ENCODE peak calls at places on chromosomes 6 and 20, in nine cellular contexts. C is SK-N-SH, O is GM23338, K is hepatocyte, S is OCI-LY7, D is PC-3, J is MM.1S, Z is neural progenitor cell, P is HCT116. U is an unnamed sample.

GRCh38 chr6:105564503-105564902 is 161.6 kb upstream of the PREP start:
- DNase-seq in O (no peak), J (no peak), K (no peak), D (no peak), P (no peak), Z (no peak), C (no peak), S (no peak), U (no peak)

GRCh38 chr20:16505894-16506293 is 67.4 kb downstream of the KIF16B start:
- DNase-seq in C (no peak), J (no peak), S (peak), Z (no peak), P (no peak), D (no peak), O (no peak), K (no peak), U (no peak)

GRCh38 chr6:151027936-151028838 is 162.7 kb downstream of the MTHFD1L start:
- DNase-seq in Z (no peak), P (no peak), J (no peak), O (no peak), D (peak), C (no peak), S (no peak), K (no peak), U (no peak)

GRCh38 chr20:58017237-58017969 is 211.1 kb downstream of the ANKRD60 start:
- DNase-seq in O (no peak), D (peak), Z (no peak), S (no peak), C (no peak), K (no peak), J (no peak), P (peak), U (peak)

GRCh38 chr6:21767891-21768659 is 174.5 kb downstream of the SOX4 start:
- DNase-seq in P (no peak), J (peak), C (no peak), O (no peak), Z (no peak), K (no peak), S (no peak), D (peak), U (peak)

GRCh38 chr20:25081730-25082497 is at the start of gene VSX1:
- DNase-seq in S (no peak), D (no peak), K (no peak), O (peak), C (peak), Z (peak), J (no peak), P (no peak), U (no peak)

GRCh38 chr20:58019027-58019849 is 209.2 kb downstream of the ANKRD60 start:
- DNase-seq in C (no peak), D (peak), Z (no peak), S (no peak), O (no peak), P (no peak), K (no peak), J (no peak), U (peak)

GRCh38 chr6:53240763-53241162 is 92.1 kb upstream of the GCM1 start:
- DNase-seq in O (no peak), P (no peak), K (no peak), J (no peak), D (no peak), Z (no peak), S (no peak), C (no peak), U (no peak)

GRCh38 chr20:59829415-59830106 is 103.9 kb downstream of the SYCP2 start:
- DNase-seq in C (no peak), D (no peak), P (no peak), Z (no peak), O (no peak), J (no peak), K (no peak), S (no peak), U (no peak)

GRCh38 chr20:22382742-22383141 is 201.6 kb downstream of the FOXA2 start:
- DNase-seq in C (no peak), S (peak), O (no peak), P (no peak), Z (no peak), D (peak), K (no peak), J (peak), U (peak)

GRCh38 chr6:2988426-2989331 is 11.0 kb upstream of the NQO2 start:
- DNase-seq in O (peak), C (peak), K (peak), P (peak), S (peak), Z (peak), D (peak), J (peak), U (peak)

GRCh38 chr6:2986722-2987196 is 12.9 kb upstream of the NQO2 start:
- DNase-seq in O (no peak), Z (no peak), D (peak), C (no peak), S (no peak), J (no peak), P (no peak), K (no peak), U (peak)

GRCh38 chr6:2989332-2990178 is 10.1 kb upstream of the NQO2 start:
- DNase-seq in D (peak), S (peak), P (peak), C (peak), J (peak), K (peak), O (peak), Z (peak), U (peak)

GRCh38 chr6:2990179-2990931 is 9.3 kb upstream of the NQO2 start:
- DNase-seq in C (no peak), D (peak), O (peak), K (peak), Z (peak), J (peak), S (no peak), P (no peak), U (peak)

DNA sequence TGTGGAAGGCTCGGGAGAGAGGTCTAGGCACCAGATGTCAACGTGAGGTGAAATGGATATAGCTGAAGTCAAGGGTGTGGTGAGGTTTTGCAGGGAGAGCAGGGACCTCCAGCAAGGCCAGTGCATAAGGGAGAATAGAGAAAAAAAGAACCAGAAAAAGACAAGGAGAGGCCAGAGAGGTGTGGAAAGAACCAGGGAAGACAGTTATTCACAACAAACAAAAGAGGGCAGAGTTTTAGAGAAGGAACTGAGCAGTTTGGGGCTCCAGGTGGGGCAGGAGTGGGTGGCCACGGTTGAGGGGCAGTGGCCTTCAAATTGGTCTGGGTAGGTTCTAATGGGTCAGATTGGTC is 11.6 kb upstream of the NQO2 start:
- DNase-seq in C (no peak), S (peak), D (no peak), J (no peak), O (no peak), P (no peak), K (no peak), Z (no peak), U (no peak)
- H2AFZ ChIP-seq in C (peak), S (peak), D (peak), J (peak), O (peak), P (no peak), K (peak), Z (peak), U (peak)

GRCh38 chr20:44691424-44692423 is 23.4 kb upstream of the CCN5 start:
- DNase-seq in D (no peak), S (no peak), Z (no peak), O (no peak), K (no peak), J (no peak), P (no peak), C (peak), U (peak)

GRCh38 chr20:44694159-44694558 is 21.0 kb upstream of the CCN5 start:
- DNase-seq in J (no peak), K (no peak), Z (no peak), S (no peak), D (no peak), P (no peak), C (no peak), O (no peak), U (no peak)

GRCh38 chr20:44693625-44694024 is 21.5 kb upstream of the CCN5 start:
- DNase-seq in O (no peak), P (no peak), S (no peak), J (no peak), K (no peak), C (no peak), D (no peak), Z (no peak), U (no peak)

GRCh38 chr20:44690781-44691423 is 24.3 kb upstream of the CCN5 start:
- DNase-seq in Z (no peak), P (no peak), S (no peak), C (no peak), D (no peak), J (no peak), O (no peak), K (no peak), U (peak)

GRCh38 chr20:44692932-44693476 is 22.2 kb upstream of the CCN5 start:
- DNase-seq in S (no peak), J (no peak), K (peak), D (peak), C (no peak), O (no peak), Z (no peak), P (peak), U (peak)
- TF ChIP-seq EZH2phosphoT487 in S (no peak), J (no peak), K (no peak), D (no peak), C (no peak), O (no peak), Z (no peak), P (no peak), U (peak)

GRCh38 chr6:41439524-41440418 is 104.4 kb downstream of the NCR2 start:
- DNase-seq in D (no peak), J (no peak), K (no peak), O (no peak), C (no peak), P (no peak), Z (no peak), S (peak), U (no peak)
- H2AFZ ChIP-seq in D (no peak), J (no peak), K (no peak), O (no peak), C (no peak), P (no peak), Z (no peak), S (peak), U (no peak)

GRCh38 chr6:40399888-40400468 is 187.2 kb downstream of the LRFN2 start:
- DNase-seq in C (no peak), Z (no peak), O (no peak), J (no peak), S (no peak), K (peak), P (no peak), D (no peak), U (no peak)
- TF ChIP-seq EZH2phosphoT487 in C (no peak), Z (no peak), O (no peak), J (no peak), S (no peak), K (no peak), P (no peak), D (no peak), U (no peak)

GRCh38 chr6:107488875-107489635 is 862 bp upstream of the SOBP start:
- DNase-seq in C (peak), K (peak), S (peak), D (no peak), J (no peak), Z (peak), P (no peak), O (peak), U (peak)

GRCh38 chr6:107491791-107492674 is 2.1 kb downstream of the SOBP start:
- DNase-seq in C (no peak), D (no peak), J (no peak), O (no peak), K (no peak), P (no peak), S (no peak), Z (no peak), U (peak)

GRCh38 chr6:107491059-107491609 is 1.2 kb downstream of the SOBP start:
- DNase-seq in O (peak), K (peak), P (no peak), S (peak), Z (peak), D (no peak), J (no peak), C (peak), U (peak)

GRCh38 chr6:107489636-107490567 is at the start of gene SOBP:
- DNase-seq in J (peak), P (no peak), C (peak), S (peak), Z (peak), O (peak), K (peak), D (no peak), U (peak)

DNA sequence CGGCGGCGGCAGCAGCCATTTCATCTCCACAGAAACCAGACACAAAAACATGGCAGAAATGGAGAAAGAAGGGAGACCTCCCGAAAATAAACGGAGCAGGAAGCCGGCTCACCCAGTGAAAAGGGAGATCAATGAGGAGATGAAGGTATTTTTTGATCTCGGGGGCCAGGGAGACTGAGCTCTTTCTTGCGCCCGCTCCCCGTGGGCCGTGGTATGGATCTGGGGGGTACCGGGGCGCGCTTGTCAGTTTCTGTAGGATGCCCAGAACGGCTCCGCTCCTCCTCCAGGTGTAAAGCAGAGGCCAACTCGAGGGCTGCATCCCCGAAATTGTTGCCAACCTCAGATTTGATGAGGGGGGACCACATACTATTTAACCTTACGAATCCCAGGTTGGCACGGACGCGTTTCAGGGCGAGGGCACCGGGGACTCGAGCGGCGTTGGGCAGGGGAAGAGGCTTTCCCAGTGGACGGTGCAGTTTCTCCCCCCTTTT is 696 bp downstream of the SOBP start:
- DNase-seq in P (no peak), C (peak), D (no peak), S (peak), K (peak), O (no peak), Z (no peak), J (no peak), U (no peak)
- H2AFZ ChIP-seq in P (peak), C (peak), D (peak), S (peak), K (peak), O (peak), Z (peak), J (peak), U (peak)

DNA sequence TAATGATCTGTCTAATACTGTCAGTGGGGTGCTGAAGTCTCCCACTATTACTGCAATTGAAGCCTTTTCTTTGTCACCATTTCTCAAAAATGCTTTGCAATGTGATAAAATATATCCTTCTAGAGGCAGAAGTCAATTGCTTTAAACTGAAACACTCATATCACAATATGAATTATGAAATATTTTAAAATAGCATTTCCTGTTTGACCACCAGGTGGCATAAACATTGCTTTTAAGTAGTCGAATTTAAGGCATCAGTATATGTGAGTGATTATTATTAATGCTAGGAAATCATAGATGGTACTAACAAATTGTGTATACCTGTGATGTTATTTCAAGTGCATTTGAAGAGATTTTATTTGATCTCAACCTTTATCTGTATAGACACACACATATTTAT is 87.5 kb downstream of the MEI4 start:
- DNase-seq in P (peak), D (peak), C (peak), S (peak), Z (no peak), O (peak), K (peak), J (peak), U (peak)
- TF ChIP-seq EZH2phosphoT487 in P (no peak), D (no peak), C (no peak), S (no peak), Z (no peak), O (no peak), K (no peak), J (no peak), U (no peak)

DNA sequence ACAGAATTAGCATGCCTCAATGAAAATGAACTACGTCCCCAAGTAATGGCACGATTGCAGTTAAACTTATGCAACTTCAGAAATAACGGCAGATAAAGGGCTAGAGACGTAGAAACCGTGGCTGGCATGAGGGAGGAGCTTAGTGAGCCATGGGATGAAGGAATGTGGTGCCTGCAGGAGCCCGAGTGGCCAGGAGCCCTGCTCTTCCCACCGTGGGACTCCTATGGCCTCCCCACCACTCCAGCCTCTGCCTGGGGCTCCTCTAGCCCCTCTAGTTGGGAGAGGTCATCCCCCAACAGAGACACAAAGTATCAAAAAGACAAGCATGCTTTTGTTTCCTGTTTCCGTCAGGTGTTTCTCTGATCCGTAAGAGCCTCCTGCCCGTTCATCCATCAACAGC is 75.1 kb upstream of the BHLHE23 start:
- DNase-seq in D (no peak), J (no peak), P (no peak), K (no peak), O (no peak), Z (no peak), S (no peak), C (no peak), U (no peak)
- H2AFZ ChIP-seq in D (no peak), J (no peak), P (no peak), K (no peak), O (no peak), Z (no peak), S (no peak), C (no peak), U (no peak)

GRCh38 chr6:135812085-135812526 is 39.4 kb upstream of the PDE7B start:
- DNase-seq in D (peak), P (no peak), S (no peak), J (no peak), O (no peak), C (no peak), K (no peak), Z (no peak), U (peak)
- TF ChIP-seq EZH2phosphoT487 in D (no peak), P (no peak), S (no peak), J (no peak), O (no peak), C (no peak), K (no peak), Z (no peak), U (no peak)

GRCh38 chr20:1186367-1186991 is 1.7 kb upstream of the TMEM74B start:
- DNase-seq in Z (no peak), S (no peak), C (no peak), P (no peak), D (no peak), K (no peak), O (no peak), J (no peak), U (no peak)

GRCh38 chr20:1185316-1185741 is 548 bp upstream of the TMEM74B start:
- DNase-seq in P (no peak), Z (peak), K (peak), S (no peak), D (no peak), O (peak), C (peak), J (no peak), U (peak)

GRCh38 chr20:1184638-1185315 is at the start of gene TMEM74B:
- DNase-seq in J (no peak), O (peak), S (no peak), Z (peak), P (no peak), K (peak), D (no peak), C (peak), U (peak)

GRCh38 chr20:1184260-1184637 is 532 bp downstream of the TMEM74B start:
- DNase-seq in Z (no peak), S (no peak), J (no peak), P (no peak), O (no peak), K (no peak), D (no peak), C (peak), U (no peak)

DNA sequence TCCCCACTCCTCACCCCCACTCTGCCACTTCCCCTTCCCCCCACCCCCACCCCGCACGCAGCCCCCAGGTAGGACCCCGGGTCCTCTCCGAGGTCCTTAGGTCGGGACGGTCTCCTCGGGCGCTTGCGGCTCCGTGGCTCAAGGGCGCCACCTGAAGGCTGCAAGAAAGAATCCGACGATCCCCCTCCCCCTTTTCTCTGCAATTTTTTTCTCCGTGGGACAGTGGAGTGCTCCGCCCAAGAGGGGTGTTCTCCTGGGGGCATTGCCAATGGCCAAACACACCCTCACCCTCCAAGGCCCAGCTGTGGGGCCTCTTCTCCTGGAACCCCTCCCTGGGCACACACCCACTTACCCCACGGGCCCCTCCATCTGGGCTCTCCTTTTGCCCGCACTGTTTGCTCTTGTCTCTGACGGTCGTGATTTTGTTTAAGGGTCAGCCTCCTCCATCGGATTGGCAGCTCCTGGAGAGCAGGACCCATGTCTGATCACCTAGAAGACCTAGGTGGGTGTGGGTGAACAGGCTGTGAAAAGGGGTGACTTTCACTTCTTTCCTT is 1.1 kb upstream of the TMEM74B start:
- DNase-seq in J (peak), K (peak), S (peak), P (peak), O (peak), Z (peak), D (peak), C (peak), U (peak)
- H2AFZ ChIP-seq in J (peak), K (peak), S (no peak), P (peak), O (peak), Z (peak), D (peak), C (no peak), U (no peak)

GRCh38 chr6:37517411-37517812 is 17.7 kb upstream of the CCDC167 start:
- DNase-seq in D (no peak), O (no peak), K (no peak), Z (no peak), J (peak), C (no peak), S (no peak), P (no peak), U (peak)

GRCh38 chr6:37518116-37518515 is 18.4 kb upstream of the CCDC167 start:
- DNase-seq in Z (no peak), D (no peak), C (no peak), K (no peak), P (no peak), S (no peak), J (no peak), O (no peak), U (no peak)

GRCh38 chr6:37515712-37516075 is 16.0 kb upstream of the CCDC167 start:
- DNase-seq in S (no peak), Z (no peak), C (peak), O (no peak), K (no peak), D (no peak), J (no peak), P (no peak), U (no peak)

GRCh38 chr6:37516076-37516919 is 16.6 kb upstream of the CCDC167 start:
- DNase-seq in K (peak), D (peak), J (peak), S (peak), Z (peak), C (peak), P (no peak), O (peak), U (no peak)

GRCh38 chr6:37516920-37517405 is 17.3 kb upstream of the CCDC167 start:
- DNase-seq in C (peak), P (no peak), D (no peak), O (no peak), J (no peak), S (no peak), K (no peak), Z (no peak), U (no peak)
- TF ChIP-seq EZH2phosphoT487 in C (no peak), P (no peak), D (no peak), O (no peak), J (no peak), S (no peak), K (no peak), Z (no peak), U (no peak)